ENCODE peak calls at places on chromosomes 13 and 19, in ten cellular contexts. L is AG04450, R is brain microvascular endothelial cell, H is PC-9, A is testis, D is heart right ventricle, F is cardiac muscle cell, M is PC-3, U is hepatocyte, Q is GM12878. T is an unnamed sample.

GRCh38 chr19:49635530-49636229 is 4.3 kb downstream of the RRAS start:
- DNase-seq in L (no peak), R (no peak), H (no peak), A (no peak), D (no peak), F (no peak), M (no peak), U (no peak), Q (no peak), T (no peak)

GRCh38 chr13:35485451-35485850 is 9.0 kb upstream of the MAB21L1 start:
- DNase-seq in L (no peak), R (no peak), H (no peak), A (no peak), D (no peak), F (no peak), M (no peak), U (no peak), Q (no peak), T (no peak)

GRCh38 chr19:8320564-8321066 is 560 bp downstream of the NDUFA7 start:
- DNase-seq in L (no peak), R (no peak), H (no peak), A (no peak), D (no peak), F (no peak), M (no peak), U (peak; percentile 38), Q (no peak), T (no peak)

GRCh38 chr19:33134571-33135041 is 2.7 kb downstream of the WDR88 start:
- DNase-seq in L (no peak), R (no peak), H (no peak), A (no peak), D (no peak), F (no peak), M (no peak), U (no peak), Q (no peak), T (no peak)

GRCh38 chr13:103371271-103371670 is 305.1 kb upstream of the SLC10A2 start:
- DNase-seq in L (no peak), R (peak; percentile 68), H (peak; percentile 46), A (no peak), D (no peak), F (no peak), M (peak; percentile 2), U (no peak), Q (no peak), T (no peak)

GRCh38 chr19:801030-801860 is 4.0 kb downstream of the PTBP1 start:
- DNase-seq in L (no peak), R (no peak), H (no peak), A (peak; percentile 92), D (peak; percentile 84), F (peak; percentile 70), M (peak; percentile 22), U (no peak), Q (no peak), T (peak; percentile 94)

GRCh38 chr13:90760639-90761038 is 586.8 kb upstream of the MIR17HG start:
- DNase-seq in L (no peak), R (no peak), H (no peak), A (no peak), D (no peak), F (no peak), M (no peak), U (no peak), Q (no peak), T (no peak)

GRCh38 chr13:110779046-110779445 is 65.5 kb downstream of the ING1 start:
- DNase-seq in L (no peak), R (no peak), H (no peak), A (no peak), D (no peak), F (no peak), M (no peak), U (no peak), Q (no peak), T (no peak)

GRCh38 chr19:33133438-33134031 is 1.6 kb downstream of the WDR88 start:
- DNase-seq in L (no peak), R (no peak), H (no peak), A (no peak), D (no peak), F (peak; percentile 42), M (no peak), U (no peak), Q (no peak), T (no peak)

GRCh38 chr13:99967884-99968520 is 3.6 kb downstream of the ZIC5 start:
- DNase-seq in L (no peak), R (no peak), H (no peak), A (no peak), D (no peak), F (no peak), M (no peak), U (no peak), Q (no peak), T (no peak)

GRCh38 chr13:99969934-99970760 is 1.4 kb downstream of the ZIC5 start:
- DNase-seq in L (no peak), R (no peak), H (peak; percentile 62), A (no peak), D (no peak), F (no peak), M (no peak), U (no peak), Q (no peak), T (no peak)

GRCh38 chr13:99967498-99967883 is 4.1 kb downstream of the ZIC5 start:
- DNase-seq in L (no peak), R (no peak), H (no peak), A (no peak), D (no peak), F (no peak), M (no peak), U (no peak), Q (no peak), T (no peak)

GRCh38 chr13:99969368-99969933 is 2.1 kb downstream of the ZIC5 start:
- DNase-seq in L (no peak), R (no peak), H (no peak), A (no peak), D (no peak), F (no peak), M (no peak), U (no peak), Q (no peak), T (no peak)

DNA sequence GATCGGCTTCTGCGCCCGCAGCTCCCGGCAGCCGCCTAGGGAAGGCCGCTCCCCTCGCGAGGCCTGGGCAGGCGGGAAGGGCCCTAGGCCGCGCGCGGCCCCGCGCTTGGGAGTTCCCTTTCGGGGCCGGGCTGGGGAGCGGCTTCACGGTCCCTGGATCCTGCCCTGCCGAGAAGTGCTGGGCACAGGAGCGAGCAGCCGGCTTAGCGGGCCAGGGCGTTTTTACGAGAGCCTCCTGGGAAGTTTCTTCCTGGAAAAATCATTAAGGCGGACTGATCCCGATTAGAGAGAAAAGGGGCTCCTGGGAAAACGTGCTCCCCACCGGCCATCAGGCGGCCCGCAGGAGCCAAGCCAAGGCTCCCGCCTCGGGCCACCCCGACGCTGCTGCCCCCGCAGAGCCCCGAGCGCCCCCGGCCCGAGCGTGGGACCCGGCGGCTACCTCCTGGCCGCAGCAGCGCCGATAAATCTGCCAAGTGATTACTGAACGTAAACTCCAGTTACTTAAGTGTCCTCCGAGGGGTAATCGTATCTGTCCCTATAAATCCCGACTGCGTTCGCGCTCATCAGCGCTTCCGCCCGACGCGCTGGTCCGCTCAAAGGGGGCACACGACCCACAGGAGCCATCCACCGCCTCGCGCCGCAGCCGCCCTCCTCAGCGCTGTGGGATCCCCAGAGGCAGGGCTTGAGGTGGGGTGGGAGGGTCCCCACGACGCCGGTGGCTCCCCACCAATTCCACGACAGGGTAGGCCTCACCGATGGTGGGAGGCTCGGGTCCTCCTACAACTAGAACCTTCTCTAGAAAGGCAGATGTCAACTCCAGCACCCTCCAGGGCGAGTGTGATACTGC is 2.8 kb downstream of the ZIC5 start:
- DNase-seq in L (no peak), R (no peak), H (no peak), A (no peak), D (no peak), F (no peak), M (no peak), U (no peak), Q (no peak), T (no peak)
- H3K27me3 ChIP-seq in L (peaks cover 75% of the 10 kb centered on the region), R (peaks cover 16% of the 10 kb centered on the region), H (no peaks in the 10 kb centered on the region), A (peaks cover 12% of the 10 kb centered on the region), D (peaks cover 96% of the 10 kb centered on the region), F (peaks cover 85% of the 10 kb centered on the region), M (peaks cover 68% of the 10 kb centered on the region), U (peaks cover 88% of the 10 kb centered on the region), Q (peaks cover 7% of the 10 kb centered on the region), T (peaks cover 18% of the 10 kb centered on the region)

DNA sequence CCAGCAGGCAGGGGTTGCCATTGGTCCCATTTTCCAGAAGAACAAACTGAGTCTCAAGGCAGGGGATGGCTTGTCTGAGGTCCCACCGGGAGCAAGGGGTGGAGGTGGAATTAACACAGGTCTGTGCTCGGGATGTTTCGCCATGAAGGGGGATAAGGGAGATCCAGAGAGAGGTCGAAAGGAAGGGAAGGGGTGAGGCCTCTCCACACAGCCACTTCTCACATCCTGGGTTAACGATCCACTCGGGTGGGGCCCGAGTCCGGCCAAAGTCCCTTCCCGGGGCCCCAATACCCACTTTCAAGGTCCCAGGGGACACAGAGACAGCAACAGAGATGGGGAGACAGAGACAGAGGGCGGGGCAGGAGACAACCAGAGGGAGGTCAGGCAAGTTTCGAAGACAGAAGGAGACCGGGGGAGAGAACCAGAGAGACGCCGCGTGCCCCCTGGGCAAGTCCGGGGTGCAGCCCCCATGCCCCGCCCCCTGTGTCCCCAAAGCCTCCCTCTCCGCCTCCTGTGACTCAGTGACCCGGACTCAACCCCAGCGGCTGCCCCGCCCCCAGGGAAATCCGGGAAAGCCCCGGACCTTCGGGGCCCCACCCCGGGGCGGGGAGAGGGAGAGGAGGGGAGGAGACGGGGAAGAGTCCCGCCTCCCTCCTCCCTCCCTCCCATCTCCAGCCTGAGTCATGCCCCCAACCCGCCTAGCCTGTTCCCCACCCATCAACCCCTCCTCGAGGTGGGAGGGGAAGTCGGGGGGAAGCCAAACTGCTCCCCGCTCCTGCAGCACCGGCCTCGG is 1.4 kb upstream of the BCL3 start:
- DNase-seq in L (peak; percentile 84), R (peak; percentile 87), H (peak; percentile 87), A (peak; percentile 90), D (peak; percentile 96), F (peak; percentile 98), M (peak; percentile 91), U (peak; percentile 97), Q (peak; percentile 59), T (peak; percentile 98)
- H3K27ac ChIP-seq in L (peak overlapping the region; percentile 87), R (peak overlapping the region; percentile 70), H (peak overlapping the region; percentile 95), A (peak overlapping the region; percentile 55), D (peak overlapping the region; percentile 96), F (no peak overlapping the region), M (peak overlapping the region; percentile 100), U (peak overlapping the region; percentile 100), Q (peak overlapping the region; percentile 92), T (peak overlapping the region; percentile 77)

GRCh38 chr19:18658366-18658855 is 21.6 kb downstream of the KLHL26 start:
- DNase-seq in L (no peak), R (no peak), H (peak; percentile 21), A (no peak), D (no peak), F (no peak), M (no peak), U (no peak), Q (no peak), T (no peak)
- TF ChIP-seq CTCF in L (no peak), R (no peak), H (no peak), A (no peak), D (no peak), F (no peak), M (no peak), U (no peak), Q (no peak), T (no peak)

DNA sequence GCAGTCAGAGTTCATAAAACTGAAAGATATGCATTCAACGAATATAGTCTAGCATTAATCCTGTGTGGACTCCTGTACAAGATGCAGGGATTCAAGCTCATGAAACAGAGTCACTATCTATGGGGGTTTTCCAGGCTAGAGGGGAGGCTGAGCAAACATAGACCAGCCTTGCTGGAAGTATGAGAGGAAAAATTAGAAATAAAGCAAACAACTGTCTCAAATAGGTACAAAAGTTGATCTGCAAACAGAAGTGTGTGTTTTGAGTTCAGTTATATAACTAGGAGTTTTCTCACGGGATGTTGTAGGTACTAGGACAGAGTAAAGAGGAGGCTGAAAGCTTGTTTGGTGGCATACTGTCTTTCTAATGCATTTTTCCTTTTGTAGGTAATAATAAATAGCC is 8.5 kb upstream of the LGALS14 start:
- DNase-seq in L (no peak), R (no peak), H (no peak), A (no peak), D (no peak), F (no peak), M (no peak), U (no peak), Q (no peak), T (no peak)
- H3K27me3 ChIP-seq in L (no peaks in the 10 kb centered on the region), R (no peaks in the 10 kb centered on the region), H (peaks cover 21% of the 10 kb centered on the region), A (no peaks in the 10 kb centered on the region), D (peaks cover 19% of the 10 kb centered on the region), F (no peaks in the 10 kb centered on the region), M (peaks cover 28% of the 10 kb centered on the region), U (peaks cover 15% of the 10 kb centered on the region), Q (no peaks in the 10 kb centered on the region), T (no peaks in the 10 kb centered on the region)